ENCODE peak calls at places on chromosomes 16 and 17, in eight cellular contexts. One of them, this sample, is unnamed.

GRCh38 chr16:83830091-83830768 is 22.5 kb downstream of the HSBP1 start:
- DNase-seq in stimulated activated CD4-positive, alpha-beta T cell treated with anti-CD3 and anti-CD28 coated beads, TNF-alpha, amount 100 ng/mL, for 1 hour: no peak
- DNase-seq in stimulated activated CD8-positive, alpha-beta memory T cell treated with anti-CD3 and anti-CD28 coated beads, Interleukin-4, amount 100 ng/mL, for 24 hours: no peak
- DNase-seq in ACHN: no peak
- DNase-seq in RWPE1: no peak
- DNase-seq in stimulated activated effector memory CD8-positive, alpha-beta T cell treated with anti-CD3 and anti-CD28 coated beads, Interleukin-12 subunit alpha, Interleukin-12 subunit beta, amount 100 ng/mL, for 72 hours: no peak
- DNase-seq in hepatic stellate cell: no peak
- DNase-seq in activated CD4-positive, alpha-beta T cell treated with anti-CD3 and anti-CD28 coated beads for 48 hours: no peak
- DNase-seq in this sample: no peak

GRCh38 chr16:83187404-83187803 is 560.6 kb downstream of the CDH13 start:
- DNase-seq in stimulated activated CD4-positive, alpha-beta T cell treated with anti-CD3 and anti-CD28 coated beads, TNF-alpha, amount 100 ng/mL, for 1 hour: no peak
- DNase-seq in stimulated activated CD8-positive, alpha-beta memory T cell treated with anti-CD3 and anti-CD28 coated beads, Interleukin-4, amount 100 ng/mL, for 24 hours: no peak
- DNase-seq in ACHN: peak; percentile 62
- DNase-seq in RWPE1: peak; percentile 57
- DNase-seq in stimulated activated effector memory CD8-positive, alpha-beta T cell treated with anti-CD3 and anti-CD28 coated beads, Interleukin-12 subunit alpha, Interleukin-12 subunit beta, amount 100 ng/mL, for 72 hours: no peak
- DNase-seq in hepatic stellate cell: peak; percentile 67
- DNase-seq in activated CD4-positive, alpha-beta T cell treated with anti-CD3 and anti-CD28 coated beads for 48 hours: peak; percentile 29
- DNase-seq in this sample: peak; percentile 43

GRCh38 chr16:716250-716607 is 1.3 kb downstream of the METRN start:
- DNase-seq in stimulated activated CD4-positive, alpha-beta T cell treated with anti-CD3 and anti-CD28 coated beads, TNF-alpha, amount 100 ng/mL, for 1 hour: no peak
- DNase-seq in stimulated activated CD8-positive, alpha-beta memory T cell treated with anti-CD3 and anti-CD28 coated beads, Interleukin-4, amount 100 ng/mL, for 24 hours: no peak
- DNase-seq in ACHN: peak; percentile 72
- DNase-seq in RWPE1: no peak
- DNase-seq in stimulated activated effector memory CD8-positive, alpha-beta T cell treated with anti-CD3 and anti-CD28 coated beads, Interleukin-12 subunit alpha, Interleukin-12 subunit beta, amount 100 ng/mL, for 72 hours: no peak
- DNase-seq in hepatic stellate cell: no peak
- DNase-seq in activated CD4-positive, alpha-beta T cell treated with anti-CD3 and anti-CD28 coated beads for 48 hours: no peak
- DNase-seq in this sample: no peak

GRCh38 chr16:73732681-73733080 is 563.9 kb upstream of the PSMD7 start:
- DNase-seq in stimulated activated CD4-positive, alpha-beta T cell treated with anti-CD3 and anti-CD28 coated beads, TNF-alpha, amount 100 ng/mL, for 1 hour: no peak
- DNase-seq in stimulated activated CD8-positive, alpha-beta memory T cell treated with anti-CD3 and anti-CD28 coated beads, Interleukin-4, amount 100 ng/mL, for 24 hours: no peak
- DNase-seq in ACHN: no peak
- DNase-seq in RWPE1: no peak
- DNase-seq in stimulated activated effector memory CD8-positive, alpha-beta T cell treated with anti-CD3 and anti-CD28 coated beads, Interleukin-12 subunit alpha, Interleukin-12 subunit beta, amount 100 ng/mL, for 72 hours: no peak
- DNase-seq in hepatic stellate cell: no peak
- DNase-seq in activated CD4-positive, alpha-beta T cell treated with anti-CD3 and anti-CD28 coated beads for 48 hours: no peak
- DNase-seq in this sample: no peak

GRCh38 chr17:21361020-21361809 is 14.9 kb upstream of the KCNJ12 start:
- DNase-seq in stimulated activated CD4-positive, alpha-beta T cell treated with anti-CD3 and anti-CD28 coated beads, TNF-alpha, amount 100 ng/mL, for 1 hour: no peak
- DNase-seq in stimulated activated CD8-positive, alpha-beta memory T cell treated with anti-CD3 and anti-CD28 coated beads, Interleukin-4, amount 100 ng/mL, for 24 hours: no peak
- DNase-seq in ACHN: no peak
- DNase-seq in RWPE1: no peak
- DNase-seq in stimulated activated effector memory CD8-positive, alpha-beta T cell treated with anti-CD3 and anti-CD28 coated beads, Interleukin-12 subunit alpha, Interleukin-12 subunit beta, amount 100 ng/mL, for 72 hours: no peak
- DNase-seq in hepatic stellate cell: no peak
- DNase-seq in activated CD4-positive, alpha-beta T cell treated with anti-CD3 and anti-CD28 coated beads for 48 hours: no peak
- DNase-seq in this sample: no peak

GRCh38 chr17:50337956-50338355 is 8.0 kb upstream of the XYLT2 start:
- DNase-seq in stimulated activated CD4-positive, alpha-beta T cell treated with anti-CD3 and anti-CD28 coated beads, TNF-alpha, amount 100 ng/mL, for 1 hour: no peak
- DNase-seq in stimulated activated CD8-positive, alpha-beta memory T cell treated with anti-CD3 and anti-CD28 coated beads, Interleukin-4, amount 100 ng/mL, for 24 hours: no peak
- DNase-seq in ACHN: no peak
- DNase-seq in RWPE1: no peak
- DNase-seq in stimulated activated effector memory CD8-positive, alpha-beta T cell treated with anti-CD3 and anti-CD28 coated beads, Interleukin-12 subunit alpha, Interleukin-12 subunit beta, amount 100 ng/mL, for 72 hours: no peak
- DNase-seq in hepatic stellate cell: no peak
- DNase-seq in activated CD4-positive, alpha-beta T cell treated with anti-CD3 and anti-CD28 coated beads for 48 hours: no peak
- DNase-seq in this sample: peak; percentile 52

GRCh38 chr17:38322156-38322779 is 21.5 kb downstream of the GPR179 start:
- DNase-seq in stimulated activated CD4-positive, alpha-beta T cell treated with anti-CD3 and anti-CD28 coated beads, TNF-alpha, amount 100 ng/mL, for 1 hour: peak; percentile 66
- DNase-seq in stimulated activated CD8-positive, alpha-beta memory T cell treated with anti-CD3 and anti-CD28 coated beads, Interleukin-4, amount 100 ng/mL, for 24 hours: peak; percentile 56
- DNase-seq in ACHN: peak; percentile 66
- DNase-seq in RWPE1: peak; percentile 70
- DNase-seq in stimulated activated effector memory CD8-positive, alpha-beta T cell treated with anti-CD3 and anti-CD28 coated beads, Interleukin-12 subunit alpha, Interleukin-12 subunit beta, amount 100 ng/mL, for 72 hours: peak; percentile 65
- DNase-seq in hepatic stellate cell: peak; percentile 73
- DNase-seq in activated CD4-positive, alpha-beta T cell treated with anti-CD3 and anti-CD28 coated beads for 48 hours: peak; percentile 84
- DNase-seq in this sample: peak; percentile 76

GRCh38 chr16:396605-397004 is 394 bp upstream of the NME4 start:
- DNase-seq in stimulated activated CD4-positive, alpha-beta T cell treated with anti-CD3 and anti-CD28 coated beads, TNF-alpha, amount 100 ng/mL, for 1 hour: no peak
- DNase-seq in stimulated activated CD8-positive, alpha-beta memory T cell treated with anti-CD3 and anti-CD28 coated beads, Interleukin-4, amount 100 ng/mL, for 24 hours: no peak
- DNase-seq in ACHN: peak; percentile 50
- DNase-seq in RWPE1: no peak
- DNase-seq in stimulated activated effector memory CD8-positive, alpha-beta T cell treated with anti-CD3 and anti-CD28 coated beads, Interleukin-12 subunit alpha, Interleukin-12 subunit beta, amount 100 ng/mL, for 72 hours: no peak
- DNase-seq in hepatic stellate cell: peak; percentile 74
- DNase-seq in activated CD4-positive, alpha-beta T cell treated with anti-CD3 and anti-CD28 coated beads for 48 hours: no peak
- DNase-seq in this sample: no peak

GRCh38 chr16:88854306-88855111 is 2.2 kb downstream of the GALNS start:
- DNase-seq in stimulated activated CD4-positive, alpha-beta T cell treated with anti-CD3 and anti-CD28 coated beads, TNF-alpha, amount 100 ng/mL, for 1 hour: no peak
- DNase-seq in stimulated activated CD8-positive, alpha-beta memory T cell treated with anti-CD3 and anti-CD28 coated beads, Interleukin-4, amount 100 ng/mL, for 24 hours: peak; percentile 13
- DNase-seq in ACHN: no peak
- DNase-seq in RWPE1: no peak
- DNase-seq in stimulated activated effector memory CD8-positive, alpha-beta T cell treated with anti-CD3 and anti-CD28 coated beads, Interleukin-12 subunit alpha, Interleukin-12 subunit beta, amount 100 ng/mL, for 72 hours: peak; percentile 12
- DNase-seq in hepatic stellate cell: no peak
- DNase-seq in activated CD4-positive, alpha-beta T cell treated with anti-CD3 and anti-CD28 coated beads for 48 hours: no peak
- DNase-seq in this sample: peak; percentile 30

GRCh38 chr17:40671282-40671681 is 6.3 kb upstream of the KRT222 start:
- DNase-seq in stimulated activated CD4-positive, alpha-beta T cell treated with anti-CD3 and anti-CD28 coated beads, TNF-alpha, amount 100 ng/mL, for 1 hour: no peak
- DNase-seq in stimulated activated CD8-positive, alpha-beta memory T cell treated with anti-CD3 and anti-CD28 coated beads, Interleukin-4, amount 100 ng/mL, for 24 hours: no peak
- DNase-seq in ACHN: no peak
- DNase-seq in RWPE1: no peak
- DNase-seq in stimulated activated effector memory CD8-positive, alpha-beta T cell treated with anti-CD3 and anti-CD28 coated beads, Interleukin-12 subunit alpha, Interleukin-12 subunit beta, amount 100 ng/mL, for 72 hours: no peak
- DNase-seq in hepatic stellate cell: no peak
- DNase-seq in activated CD4-positive, alpha-beta T cell treated with anti-CD3 and anti-CD28 coated beads for 48 hours: no peak
- DNase-seq in this sample: no peak

GRCh38 chr16:64225696-64226095 is 896.2 kb downstream of the CDH11 start:
- DNase-seq in stimulated activated CD4-positive, alpha-beta T cell treated with anti-CD3 and anti-CD28 coated beads, TNF-alpha, amount 100 ng/mL, for 1 hour: no peak
- DNase-seq in stimulated activated CD8-positive, alpha-beta memory T cell treated with anti-CD3 and anti-CD28 coated beads, Interleukin-4, amount 100 ng/mL, for 24 hours: no peak
- DNase-seq in ACHN: no peak
- DNase-seq in RWPE1: no peak
- DNase-seq in stimulated activated effector memory CD8-positive, alpha-beta T cell treated with anti-CD3 and anti-CD28 coated beads, Interleukin-12 subunit alpha, Interleukin-12 subunit beta, amount 100 ng/mL, for 72 hours: no peak
- DNase-seq in hepatic stellate cell: no peak
- DNase-seq in activated CD4-positive, alpha-beta T cell treated with anti-CD3 and anti-CD28 coated beads for 48 hours: no peak
- DNase-seq in this sample: no peak